ENCODE peak calls at places on chromosomes 16 and 17, in four cellular contexts. N is natural killer cell, L is uterus, C is RWPE1. R is an unnamed sample.

GRCh38 chr17:2253768-2254406 is 49.7 kb downstream of the SMG6 start:
- DNase-seq in N (no peak), L (no peak), C (no peak), R (no peak)

GRCh38 chr17:67239597-67239996 is 5.4 kb downstream of the HELZ start:
- DNase-seq in N (no peak), L (no peak), C (no peak), R (no peak)

GRCh38 chr17:53470626-53471025 is 352.1 kb upstream of the KIF2B start:
- DNase-seq in N (no peak), L (no peak), C (no peak), R (no peak)

GRCh38 chr16:57994778-57995177 is 5.7 kb downstream of the ZNF319 start:
- DNase-seq in N (peak), L (no peak), C (no peak), R (no peak)

GRCh38 chr16:49575352-49576172 is 202.0 kb downstream of the C16orf78 start:
- DNase-seq in N (no peak), L (no peak), C (no peak), R (no peak)

GRCh38 chr17:62955841-62956352 is 10.1 kb upstream of the TANC2 start:
- DNase-seq in N (no peak), L (no peak), C (no peak), R (no peak)

GRCh38 chr17:77375917-77376651 is 235.3 kb downstream of the SEC14L1 start:
- DNase-seq in N (peak), L (peak), C (no peak), R (no peak)

GRCh38 chr16:59114790-59115189 is 380.7 kb upstream of the GOT2 start:
- DNase-seq in N (no peak), L (no peak), C (no peak), R (no peak)

GRCh38 chr16:969508-970378 is 1.0 kb downstream of the LMF1 start:
- DNase-seq in N (no peak), L (no peak), C (no peak), R (peak)

GRCh38 chr17:51764387-51764971 is 394.0 kb downstream of the CA10 start:
- DNase-seq in N (peak), L (peak), C (peak), R (no peak)

GRCh38 chr17:65531508-65532431 is 29.7 kb downstream of the AXIN2 start:
- DNase-seq in N (no peak), L (peak), C (no peak), R (no peak)

GRCh38 chr17:17408236-17408794 is 68.5 kb upstream of the MED9 start:
- DNase-seq in N (no peak), L (no peak), C (no peak), R (no peak)

GRCh38 chr16:16140537-16140936 is 82.8 kb downstream of the ABCC6 start:
- DNase-seq in N (no peak), L (no peak), C (no peak), R (no peak)

GRCh38 chr17:45869676-45870341 is 24.5 kb upstream of the MAPT start:
- DNase-seq in N (no peak), L (no peak), C (no peak), R (no peak)

GRCh38 chr17:43891851-43892671 is 15.3 kb downstream of the MPP2 start:
- DNase-seq in N (no peak), L (no peak), C (no peak), R (no peak)

GRCh38 chr16:67968440-67969285 is at the start of gene SLC12A4:
- DNase-seq in N (peak), L (peak), C (peak), R (peak)
- TF ChIP-seq CTCF in N (no peak), L (peak), C (no peak), R (peak)

DNA sequence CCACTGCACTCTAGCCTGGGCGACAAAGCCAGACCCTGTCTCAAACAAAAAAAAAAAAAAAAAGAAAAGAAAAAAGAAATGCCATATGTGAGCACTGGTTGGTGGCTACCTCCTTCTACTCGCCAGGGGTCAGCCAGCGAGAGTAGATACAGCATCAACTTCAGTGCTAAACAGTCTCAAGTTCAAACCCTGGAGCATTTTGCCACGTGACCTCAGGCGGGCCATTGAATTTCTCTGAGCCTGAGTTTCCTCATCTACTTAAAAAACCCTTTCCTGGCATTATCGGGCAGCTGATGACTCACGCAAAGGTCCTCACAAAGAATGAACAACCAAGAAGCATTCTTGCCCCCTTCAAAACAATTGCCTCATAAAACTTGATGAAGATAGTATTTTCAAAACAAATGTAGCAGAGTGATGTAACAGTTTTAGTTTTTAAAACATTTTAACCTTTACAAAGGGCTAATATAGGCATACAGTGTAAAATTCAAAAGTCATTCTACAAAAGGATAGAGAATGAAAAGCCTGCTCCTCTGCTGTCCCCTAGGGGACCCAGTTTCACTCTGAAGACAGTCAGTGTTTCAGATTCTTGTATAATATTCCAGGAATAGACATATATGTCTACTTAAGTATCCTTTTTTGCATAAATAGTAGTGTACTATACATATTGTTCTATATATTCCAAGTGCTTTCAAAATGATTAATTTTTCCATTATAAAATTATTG is 28.4 kb downstream of the DNAH2 start:
- DNase-seq in N (no peak), L (no peak), C (peak), R (no peak)
- TF ChIP-seq CTCF in N (no peak), L (no peak), C (peak), R (peak)

GRCh38 chr16:47143329-47143676 is 442 bp downstream of the NETO2 start:
- DNase-seq in N (peak), L (peak), C (peak), R (peak)

GRCh38 chr16:47144559-47144877 is 773 bp upstream of the NETO2 start:
- DNase-seq in N (no peak), L (no peak), C (no peak), R (no peak)

GRCh38 chr16:47143677-47144558 is at the start of gene NETO2:
- DNase-seq in N (peak), L (no peak), C (peak), R (peak)

GRCh38 chr16:47141773-47142468 is 1.8 kb downstream of the NETO2 start:
- DNase-seq in N (peak), L (peak), C (peak), R (peak)

DNA sequence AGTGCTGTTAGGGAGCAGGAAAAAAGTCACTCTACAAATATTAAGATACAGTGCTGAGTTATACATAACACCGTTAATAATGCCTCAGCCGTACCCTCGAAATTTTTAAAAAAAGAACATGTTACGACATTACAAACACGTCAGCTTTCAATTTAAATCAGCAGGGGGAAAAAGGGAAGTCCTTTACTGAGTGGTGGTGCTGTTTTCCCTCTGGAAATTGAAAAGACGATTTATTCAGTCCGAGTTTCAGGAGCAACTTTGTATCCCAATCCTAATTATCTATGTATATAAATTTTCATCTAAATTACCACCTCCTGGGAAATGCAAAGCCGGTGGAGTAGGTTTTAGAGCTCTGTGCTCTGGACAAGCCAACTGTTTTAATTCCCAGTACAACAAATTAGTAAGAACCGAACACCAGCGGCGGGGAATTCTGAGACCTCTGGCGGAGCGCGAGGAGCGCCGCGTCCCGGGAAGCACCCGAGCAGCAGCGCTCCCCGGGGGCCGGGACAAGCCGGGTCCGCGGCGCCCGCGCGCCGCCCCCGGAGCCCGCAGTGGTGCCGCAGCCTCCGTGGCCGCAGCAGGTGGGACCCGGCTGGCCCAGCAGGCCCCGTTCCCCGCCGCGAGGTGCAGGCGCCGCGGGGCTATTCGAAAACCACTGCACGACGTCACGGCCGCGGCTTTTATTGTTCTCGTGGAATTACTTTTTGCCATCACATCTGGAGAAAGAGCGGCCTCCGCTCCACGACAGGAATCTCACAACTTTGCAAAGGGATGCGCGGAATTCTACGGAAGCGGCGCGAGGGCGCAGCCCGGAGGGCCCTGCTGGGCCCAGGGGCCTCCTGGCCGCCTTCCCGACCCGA is 1.0 kb downstream of the NETO2 start:
- DNase-seq in N (no peak), L (no peak), C (peak), R (peak)
- TF ChIP-seq CTCF in N (no peak), L (no peak), C (no peak), R (no peak)

DNA sequence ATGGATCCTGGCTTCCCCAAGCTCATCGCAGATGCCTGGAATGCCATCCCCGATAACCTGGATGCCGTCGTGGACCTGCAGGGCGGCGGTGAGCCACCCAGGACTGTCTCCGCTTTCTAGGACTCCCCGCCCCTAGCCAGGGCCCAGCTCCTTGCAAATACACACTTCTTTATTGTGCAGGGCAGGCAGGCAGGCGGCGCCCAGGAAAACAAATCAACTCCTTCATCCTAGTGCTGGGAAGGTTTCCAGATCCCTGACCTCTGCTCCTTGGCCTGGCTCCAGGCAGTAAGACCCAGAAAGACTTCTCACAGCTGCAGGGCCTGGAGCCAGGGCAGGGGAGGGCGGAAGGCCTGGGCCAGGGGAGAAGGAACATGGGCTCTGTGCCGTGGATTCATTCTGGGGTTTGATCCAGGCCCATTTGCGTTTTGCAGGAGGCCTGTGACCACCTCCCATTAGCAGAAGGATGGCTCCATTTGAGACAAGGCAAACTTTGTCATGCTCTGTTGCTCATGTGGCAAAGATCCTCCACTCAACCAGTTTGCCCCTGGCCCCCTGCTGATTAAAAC is 6.0 kb upstream of the LPCAT2 start:
- DNase-seq in N (no peak), L (peak), C (peak), R (no peak)
- TF ChIP-seq CTCF in N (no peak), L (peak), C (no peak), R (no peak)

GRCh38 chr17:64080174-64080618 is 49.7 kb downstream of the ERN1 start:
- DNase-seq in N (no peak), L (no peak), C (no peak), R (no peak)

GRCh38 chr17:64084086-64084939 is 45.6 kb downstream of the ERN1 start:
- DNase-seq in N (no peak), L (no peak), C (no peak), R (no peak)

GRCh38 chr17:64083093-64083492 is 46.9 kb downstream of the ERN1 start:
- DNase-seq in N (no peak), L (no peak), C (no peak), R (no peak)

GRCh38 chr17:64083571-64084085 is 46.3 kb downstream of the ERN1 start:
- DNase-seq in N (no peak), L (no peak), C (no peak), R (no peak)

GRCh38 chr17:64081802-64082799 is 47.8 kb downstream of the ERN1 start:
- DNase-seq in N (no peak), L (no peak), C (peak), R (no peak)
- TF ChIP-seq CTCF in N (no peak), L (no peak), C (no peak), R (no peak)

R was measured in type B pancreatic cell.